ENCODE peak calls at places on chromosomes 4 and X, in four cellular contexts. J, R, H and P are unnamed samples.
A peak's percentile ranks its signal among the peaks of the same experiment; 100 is the strongest.

GRCh38 chr4:58502839-58503238 is 1392.7 kb upstream of the IGFBP7 start:
- DNase-seq in J (no peak), R (no peak), H (no peak), P (no peak)

GRCh38 chrX:10569946-10570345 is 50.4 kb downstream of the MID1 start:
- DNase-seq in J (no peak), R (no peak), H (no peak), P (no peak)

GRCh38 chrX:55167124-55167523 is 53.0 kb upstream of the PAGE5 start:
- DNase-seq in J (no peak), R (no peak), H (no peak), P (no peak)

GRCh38 chrX:10833299-10834169 is 213.1 kb upstream of the MID1 start:
- DNase-seq in J (no peak), R (peak; percentile 5), H (no peak), P (peak; percentile 65)

GRCh38 chr4:102638621-102639020 is 122.1 kb downstream of the MANBA start:
- DNase-seq in J (no peak), R (no peak), H (no peak), P (no peak)

GRCh38 chr4:13902141-13902540 is 274.6 kb upstream of the BOD1L1 start:
- DNase-seq in J (no peak), R (no peak), H (no peak), P (no peak)

GRCh38 chr4:8553216-8553615 is 27.0 kb upstream of the GPR78 start:
- DNase-seq in J (no peak), R (no peak), H (no peak), P (no peak)

GRCh38 chr4:83071116-83071515 is 36.1 kb downstream of the COPS4 start:
- DNase-seq in J (peak; percentile 48), R (no peak), H (no peak), P (no peak)

GRCh38 chr4:142416121-142416520 is 430.0 kb downstream of the INPP4B start:
- DNase-seq in J (peak; percentile 38), R (no peak), H (no peak), P (no peak)

GRCh38 chr4:80365928-80366327 is 30.4 kb downstream of the CFAP299 start:
- DNase-seq in J (peak; percentile 78), R (peak; percentile 50), H (peak; percentile 92), P (peak; percentile 75)

GRCh38 chr4:11605597-11605996 is 176.9 kb upstream of the HS3ST1 start:
- DNase-seq in J (peak; percentile 45), R (no peak), H (no peak), P (no peak)

GRCh38 chr4:26410385-26411293 is 79.6 kb downstream of the CCKAR start:
- DNase-seq in J (peak; percentile 79), R (no peak), H (peak; percentile 65), P (peak; percentile 56)

GRCh38 chrX:83845397-83845796 is 15.5 kb upstream of the CYLC1 start:
- DNase-seq in J (peak; percentile 9), R (peak; percentile 5), H (peak; percentile 39), P (peak; percentile 37)

GRCh38 chrX:80812176-80812575 is 2.5 kb upstream of the BRWD3 start:
- DNase-seq in J (peak; percentile 26), R (no peak), H (peak; percentile 55), P (peak; percentile 20)

GRCh38 chr4:15352508-15352907 is 75.3 kb upstream of the C1QTNF7 start:
- DNase-seq in J (peak; percentile 23), R (no peak), H (no peak), P (no peak)

GRCh38 chrX:30748337-30748960 is 95.2 kb downstream of the GK start:
- DNase-seq in J (no peak), R (no peak), H (no peak), P (no peak)

GRCh38 chr4:15001248-15001824 is 945 bp upstream of the CPEB2 start:
- DNase-seq in J (peak; percentile 96), R (no peak), H (peak; percentile 80), P (peak; percentile 83)

GRCh38 chr4:184933311-184933710 is 85.0 kb upstream of the HELT start:
- DNase-seq in J (no peak), R (no peak), H (no peak), P (no peak)

GRCh38 chrX:129957241-129958099 is 25.0 kb upstream of the BCORL1 start:
- DNase-seq in J (peak; percentile 44), R (no peak), H (peak; percentile 77), P (peak; percentile 68)

GRCh38 chrX:129955682-129956081 is 26.8 kb upstream of the BCORL1 start:
- DNase-seq in J (no peak), R (no peak), H (no peak), P (no peak)

GRCh38 chrX:129954804-129955203 is 27.6 kb upstream of the BCORL1 start:
- DNase-seq in J (no peak), R (no peak), H (no peak), P (no peak)

GRCh38 chrX:129956145-129956544 is 26.3 kb upstream of the BCORL1 start:
- DNase-seq in J (no peak), R (no peak), H (no peak), P (no peak)

DNA sequence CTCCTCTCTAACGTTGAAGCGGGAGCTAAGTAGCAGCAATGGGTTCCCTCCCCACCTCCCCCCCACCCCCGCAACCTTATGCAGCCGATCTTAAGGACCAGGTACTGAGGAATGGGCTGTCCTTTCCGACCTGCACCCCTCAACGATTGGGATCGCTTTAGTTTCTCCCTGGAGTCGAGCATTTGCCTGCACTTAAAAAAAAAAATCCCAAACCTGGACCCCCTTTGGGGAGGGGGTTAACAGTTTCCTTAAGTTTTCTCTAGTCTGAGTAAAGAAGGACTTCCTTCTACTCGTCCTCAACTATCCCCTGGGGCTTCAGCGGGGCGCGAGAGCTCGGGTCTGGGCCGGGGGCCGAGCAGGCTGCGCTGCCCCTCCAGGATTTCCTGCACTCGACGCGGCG is 25.7 kb upstream of the BCORL1 start:
- DNase-seq in J (no peak), R (no peak), H (no peak), P (no peak)
- H3K4me3 ChIP-seq in J (no peak overlapping the region), R (peak overlapping the region; percentile 48), H (peak overlapping the region; percentile 73), P (no peak overlapping the region)

GRCh38 chr4:4666693-4667642 is 125.1 kb upstream of the STX18 start:
- DNase-seq in J (peak; percentile 29), R (no peak), H (no peak), P (peak; percentile 31)
- H3K4me3 ChIP-seq in J (no peak overlapping the region), R (no peak overlapping the region), H (no peak overlapping the region), P (no peak overlapping the region)

DNA sequence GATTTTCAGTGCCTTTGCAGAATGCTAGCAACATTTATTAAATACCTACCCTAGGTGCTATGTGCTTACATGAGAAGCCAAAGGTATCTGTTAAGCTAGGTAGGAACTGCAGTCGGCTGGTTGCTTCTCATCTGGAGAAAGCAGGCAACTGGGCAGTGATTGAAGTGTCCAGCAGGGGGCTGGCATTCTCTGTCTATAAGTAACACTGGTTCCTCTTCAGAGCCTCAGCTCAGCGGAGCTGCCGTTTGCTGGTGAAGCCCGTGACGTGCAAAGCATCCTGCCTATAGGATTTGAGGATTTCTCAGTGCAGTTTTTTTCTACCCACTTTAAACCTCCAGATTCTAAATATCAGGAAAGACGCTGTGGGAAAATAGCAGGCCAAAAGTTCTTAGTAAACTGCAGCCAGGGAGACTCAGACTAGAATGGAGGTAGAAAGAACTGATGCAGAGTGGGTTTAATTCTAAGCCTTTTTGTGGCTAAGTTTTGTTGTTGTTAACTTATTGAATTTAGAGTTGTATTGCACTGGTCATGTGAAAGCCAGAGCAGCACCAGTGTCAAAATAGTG is at the start of gene GRPR:
- DNase-seq in J (peak; percentile 81), R (peak; percentile 81), H (peak; percentile 89), P (peak; percentile 96)
- H3K4me3 ChIP-seq in J (no peak within 1 kb of the TSS), R (peak within 1 kb of the TSS; percentile 44), H (no peak within 1 kb of the TSS), P (no peak within 1 kb of the TSS)

GRCh38 chr4:159047478-159048165 is 55.3 kb upstream of the RAPGEF2 start:
- DNase-seq in J (peak; percentile 30), R (no peak), H (no peak), P (peak; percentile 11)
- H3K4me3 ChIP-seq in J (no peak overlapping the region), R (no peak overlapping the region), H (no peak overlapping the region), P (no peak overlapping the region)

GRCh38 chr4:10094841-10095240 is 21.8 kb downstream of the WDR1 start:
- DNase-seq in J (no peak), R (no peak), H (no peak), P (no peak)
- H3K4me3 ChIP-seq in J (no peak overlapping the region), R (no peak overlapping the region), H (no peak overlapping the region), P (no peak overlapping the region)

GRCh38 chrX:28205905-28206304 is 224.7 kb upstream of the DCAF8L1 start:
- DNase-seq in J (no peak), R (no peak), H (no peak), P (no peak)
- H3K4me3 ChIP-seq in J (no peak overlapping the region), R (no peak overlapping the region), H (no peak overlapping the region), P (no peak overlapping the region)

GRCh38 chrX:107713205-107714195 is 62.1 kb downstream of the TSC22D3 start:
- DNase-seq in J (peak; percentile 34), R (no peak), H (no peak), P (no peak)

GRCh38 chrX:107711521-107712041 is 64.0 kb downstream of the TSC22D3 start:
- DNase-seq in J (no peak), R (no peak), H (no peak), P (no peak)

GRCh38 chrX:107714196-107714811 is 61.3 kb downstream of the TSC22D3 start:
- DNase-seq in J (peak; percentile 34), R (no peak), H (no peak), P (no peak)

GRCh38 chrX:107710617-107711391 is 64.8 kb downstream of the TSC22D3 start:
- DNase-seq in J (peak; percentile 96), R (no peak), H (peak; percentile 73), P (peak; percentile 94)

DNA sequence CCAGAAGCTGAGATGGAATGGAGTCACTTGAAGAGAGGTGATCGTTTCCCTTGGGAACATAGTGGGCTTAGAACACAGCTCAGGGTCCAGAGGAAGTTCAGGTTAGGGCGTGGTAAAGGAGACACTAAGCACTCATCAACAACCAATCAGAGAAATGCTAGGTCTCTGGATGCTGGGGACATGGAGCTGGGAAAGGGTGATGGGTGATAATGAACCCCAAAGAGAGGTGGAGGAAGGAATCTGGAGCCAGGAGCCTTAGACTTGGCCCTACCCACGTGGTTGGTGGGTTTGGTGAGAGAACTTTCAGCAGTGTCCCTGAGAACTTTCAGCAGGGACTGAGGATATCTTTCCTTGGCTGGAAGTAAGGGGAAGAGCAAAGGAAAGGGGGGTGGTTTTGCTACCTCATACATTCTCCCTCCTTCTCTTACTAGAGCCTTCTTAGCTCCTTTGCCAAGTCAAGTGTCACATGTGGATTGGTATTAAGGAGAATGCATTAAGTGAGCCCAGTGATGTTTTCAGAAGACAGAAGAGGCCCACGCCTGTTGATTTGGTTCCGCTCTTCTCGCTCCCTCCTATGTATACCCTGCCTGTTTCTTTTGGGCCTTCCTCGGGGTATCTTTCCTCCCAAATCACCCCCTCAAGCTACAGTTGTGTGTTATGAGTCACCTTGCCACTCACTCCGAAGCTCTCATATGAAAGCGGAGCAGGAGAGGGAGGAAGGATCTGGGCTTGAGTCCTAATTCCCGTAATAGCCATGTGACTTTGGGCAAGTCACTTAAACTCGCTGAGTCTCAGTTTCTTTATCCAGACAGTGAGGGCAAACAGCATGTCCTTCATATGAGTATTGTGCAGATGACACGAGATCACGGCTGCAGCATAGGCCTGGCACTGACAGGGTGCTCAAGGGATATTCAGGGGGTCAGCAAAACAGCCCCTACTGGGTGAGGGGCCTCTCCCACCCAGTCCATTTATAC is 63.1 kb downstream of the TSC22D3 start:
- DNase-seq in J (peak; percentile 79), R (no peak), H (no peak), P (peak; percentile 55)
- H3K4me3 ChIP-seq in J (no peak overlapping the region), R (no peak overlapping the region), H (no peak overlapping the region), P (no peak overlapping the region)

GRCh38 chrX:68719181-68719903 is 71.9 kb downstream of the STARD8 start:
- DNase-seq in J (no peak), R (no peak), H (no peak), P (no peak)
- H3K4me3 ChIP-seq in J (no peak overlapping the region), R (no peak overlapping the region), H (no peak overlapping the region), P (no peak overlapping the region)